ENCODE peak calls at places on chromosomes 3 and 15, in six cellular contexts. One of them, this sample, is unnamed.

GRCh38 chr3:116253511-116253910 is 191.8 kb downstream of the LSAMP start:
- DNase-seq in HCT116: no peak
- DNase-seq in PC-3: peak; percentile 13
- DNase-seq in neural progenitor cell: no peak
- DNase-seq in OCI-LY7: no peak
- DNase-seq in MM.1S: no peak
- DNase-seq in this sample: no peak

GRCh38 chr3:157310329-157311065 is 126.2 kb upstream of the PTX3 start:
- DNase-seq in PC-3: peak; percentile 30
- DNase-seq in HCT116: no peak
- DNase-seq in neural progenitor cell: no peak
- DNase-seq in MM.1S: peak; percentile 63
- DNase-seq in OCI-LY7: no peak
- DNase-seq in this sample: no peak

GRCh38 chr15:64634576-64635485 is 140.6 kb downstream of the RBPMS2 start:
- DNase-seq in PC-3: no peak
- DNase-seq in neural progenitor cell: peak; percentile 78
- DNase-seq in MM.1S: no peak
- DNase-seq in OCI-LY7: no peak
- DNase-seq in HCT116: no peak
- DNase-seq in this sample: no peak

GRCh38 chr15:58292761-58293175 is 139.0 kb upstream of the LIPC start:
- DNase-seq in MM.1S: peak; percentile 84
- DNase-seq in OCI-LY7: no peak
- DNase-seq in neural progenitor cell: no peak
- DNase-seq in PC-3: no peak
- DNase-seq in HCT116: no peak
- DNase-seq in this sample: no peak

GRCh38 chr3:53243165-53243564 is 12.7 kb downstream of the TKT start:
- DNase-seq in PC-3: no peak
- DNase-seq in HCT116: no peak
- DNase-seq in neural progenitor cell: no peak
- DNase-seq in OCI-LY7: no peak
- DNase-seq in MM.1S: no peak
- DNase-seq in this sample: peak; percentile 74

GRCh38 chr3:136624894-136625815 is 127.0 kb downstream of the STAG1 start:
- DNase-seq in OCI-LY7: no peak
- DNase-seq in MM.1S: no peak
- DNase-seq in PC-3: peak; percentile 84
- DNase-seq in neural progenitor cell: no peak
- DNase-seq in HCT116: peak; percentile 71
- DNase-seq in this sample: no peak

GRCh38 chr3:43063114-43063513 is 42.8 kb downstream of the POMGNT2 start:
- DNase-seq in MM.1S: no peak
- DNase-seq in OCI-LY7: no peak
- DNase-seq in HCT116: no peak
- DNase-seq in PC-3: no peak
- DNase-seq in neural progenitor cell: no peak
- DNase-seq in this sample: no peak

GRCh38 chr15:89776274-89777072 is at the start of gene MESP2:
- DNase-seq in HCT116: peak; percentile 50
- DNase-seq in PC-3: peak; percentile 51
- DNase-seq in neural progenitor cell: peak; percentile 96
- DNase-seq in MM.1S: peak; percentile 79
- DNase-seq in OCI-LY7: no peak
- DNase-seq in this sample: peak; percentile 90

GRCh38 chr3:112199622-112200316 is 66.7 kb upstream of the GCSAM start:
- DNase-seq in HCT116: peak; percentile 29
- DNase-seq in PC-3: peak; percentile 95
- DNase-seq in OCI-LY7: no peak
- DNase-seq in MM.1S: no peak
- DNase-seq in neural progenitor cell: no peak
- DNase-seq in this sample: peak; percentile 54

GRCh38 chr3:153180860-153181372 is 18.9 kb downstream of the RAP2B start:
- DNase-seq in PC-3: no peak
- DNase-seq in MM.1S: no peak
- DNase-seq in HCT116: no peak
- DNase-seq in neural progenitor cell: no peak
- DNase-seq in OCI-LY7: no peak
- DNase-seq in this sample: peak; percentile 9

GRCh38 chr3:64121750-64122311 is 98.5 kb upstream of the PSMD6 start:
- DNase-seq in MM.1S: no peak
- DNase-seq in PC-3: no peak
- DNase-seq in OCI-LY7: no peak
- DNase-seq in HCT116: no peak
- DNase-seq in neural progenitor cell: no peak
- DNase-seq in this sample: no peak

GRCh38 chr3:98972720-98973119 is 71.2 kb upstream of the DCBLD2 start:
- DNase-seq in HCT116: no peak
- DNase-seq in MM.1S: no peak
- DNase-seq in neural progenitor cell: no peak
- DNase-seq in OCI-LY7: no peak
- DNase-seq in PC-3: peak; percentile 37
- DNase-seq in this sample: no peak

GRCh38 chr3:128547368-128547987 is 54.5 kb upstream of the GATA2 start:
- DNase-seq in MM.1S: no peak
- DNase-seq in OCI-LY7: no peak
- DNase-seq in neural progenitor cell: no peak
- DNase-seq in PC-3: no peak
- DNase-seq in HCT116: no peak
- DNase-seq in this sample: peak; percentile 86

GRCh38 chr3:150371741-150372254 is 36.3 kb upstream of the TSC22D2 start:
- DNase-seq in MM.1S: no peak
- DNase-seq in neural progenitor cell: peak; percentile 33
- DNase-seq in PC-3: peak; percentile 100
- DNase-seq in HCT116: peak; percentile 87
- DNase-seq in OCI-LY7: no peak
- DNase-seq in this sample: peak; percentile 98

GRCh38 chr3:58683001-58683845 is 16.6 kb upstream of the FAM3D start:
- DNase-seq in MM.1S: peak; percentile 20
- DNase-seq in HCT116: peak; percentile 16
- DNase-seq in OCI-LY7: no peak
- DNase-seq in PC-3: peak; percentile 23
- DNase-seq in neural progenitor cell: no peak
- DNase-seq in this sample: peak; percentile 44
- H3K27ac ChIP-seq in MM.1S: no peak overlapping the region
- H3K27ac ChIP-seq in HCT116: no peak overlapping the region
- H3K27ac ChIP-seq in OCI-LY7: no peak overlapping the region
- H3K27ac ChIP-seq in PC-3: no peak overlapping the region
- H3K27ac ChIP-seq in neural progenitor cell: no peak overlapping the region
- H3K27ac ChIP-seq in this sample: no peak overlapping the region

GRCh38 chr15:69302929-69303328 is 4.2 kb downstream of the PAQR5 start:
- DNase-seq in neural progenitor cell: no peak
- DNase-seq in OCI-LY7: no peak
- DNase-seq in HCT116: no peak
- DNase-seq in PC-3: no peak
- DNase-seq in MM.1S: no peak
- DNase-seq in this sample: no peak

GRCh38 chr15:69305933-69306568 is 7.3 kb downstream of the PAQR5 start:
- DNase-seq in HCT116: no peak
- DNase-seq in MM.1S: no peak
- DNase-seq in neural progenitor cell: no peak
- DNase-seq in PC-3: no peak
- DNase-seq in OCI-LY7: no peak
- DNase-seq in this sample: no peak

GRCh38 chr15:69305204-69305931 is 6.7 kb downstream of the PAQR5 start:
- DNase-seq in OCI-LY7: no peak
- DNase-seq in neural progenitor cell: no peak
- DNase-seq in HCT116: peak; percentile 74
- DNase-seq in MM.1S: no peak
- DNase-seq in PC-3: peak; percentile 90
- DNase-seq in this sample: peak; percentile 95

GRCh38 chr15:69304176-69304533 is 5.4 kb downstream of the PAQR5 start:
- DNase-seq in PC-3: peak; percentile 83
- DNase-seq in HCT116: peak; percentile 35
- DNase-seq in OCI-LY7: no peak
- DNase-seq in neural progenitor cell: no peak
- DNase-seq in MM.1S: no peak
- DNase-seq in this sample: peak; percentile 96

DNA sequence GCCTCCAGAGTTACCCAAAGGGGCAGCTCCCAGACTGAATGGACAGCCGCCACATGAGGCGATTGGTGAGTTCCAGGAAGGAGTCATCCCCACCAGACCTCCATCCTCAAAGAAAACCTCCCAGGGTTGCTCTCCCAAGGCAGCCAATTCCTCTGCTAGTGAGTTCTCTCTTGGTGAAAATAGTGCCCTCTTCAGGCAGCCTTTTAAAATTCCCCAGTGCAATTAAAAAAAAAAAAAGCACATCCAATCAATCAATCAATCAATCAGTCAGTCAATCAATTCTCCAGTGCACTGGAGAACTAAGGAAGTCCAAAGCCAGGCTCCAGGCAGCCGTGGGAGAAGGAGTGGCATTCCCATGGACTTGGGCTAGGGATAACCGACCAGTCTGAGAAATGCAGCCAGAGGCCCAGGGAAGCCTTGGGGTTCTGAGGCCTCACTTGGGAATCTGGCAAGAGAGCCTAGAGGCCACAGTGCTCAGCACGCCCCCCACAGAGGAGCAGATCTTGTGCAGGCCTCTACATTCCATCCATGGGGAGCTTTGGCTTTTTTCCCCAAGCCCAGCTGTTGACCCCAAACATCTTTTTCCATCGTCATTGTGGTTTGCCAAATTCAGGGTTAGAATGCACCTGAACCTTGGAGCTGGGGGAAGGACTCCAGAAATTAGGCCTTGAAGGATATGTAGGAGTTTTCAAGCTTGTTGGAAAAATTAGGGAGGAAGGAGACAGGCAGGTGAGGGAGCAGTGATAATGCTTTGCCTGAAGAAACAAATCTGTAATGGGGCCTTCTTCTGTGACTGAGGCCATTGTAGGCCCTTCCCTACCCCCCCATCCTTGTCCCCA is 4.8 kb downstream of the PAQR5 start:
- DNase-seq in MM.1S: no peak
- DNase-seq in neural progenitor cell: peak; percentile 38
- DNase-seq in PC-3: peak; percentile 17
- DNase-seq in OCI-LY7: peak; percentile 5
- DNase-seq in HCT116: no peak
- DNase-seq in this sample: peak; percentile 32
- TF ChIP-seq EZH2phosphoT487 in MM.1S: no peak
- TF ChIP-seq EZH2phosphoT487 in neural progenitor cell: no peak
- TF ChIP-seq EZH2phosphoT487 in PC-3: no peak
- TF ChIP-seq EZH2phosphoT487 in OCI-LY7: no peak
- TF ChIP-seq EZH2phosphoT487 in HCT116: no peak
- TF ChIP-seq EZH2phosphoT487 in this sample: no peak

DNA sequence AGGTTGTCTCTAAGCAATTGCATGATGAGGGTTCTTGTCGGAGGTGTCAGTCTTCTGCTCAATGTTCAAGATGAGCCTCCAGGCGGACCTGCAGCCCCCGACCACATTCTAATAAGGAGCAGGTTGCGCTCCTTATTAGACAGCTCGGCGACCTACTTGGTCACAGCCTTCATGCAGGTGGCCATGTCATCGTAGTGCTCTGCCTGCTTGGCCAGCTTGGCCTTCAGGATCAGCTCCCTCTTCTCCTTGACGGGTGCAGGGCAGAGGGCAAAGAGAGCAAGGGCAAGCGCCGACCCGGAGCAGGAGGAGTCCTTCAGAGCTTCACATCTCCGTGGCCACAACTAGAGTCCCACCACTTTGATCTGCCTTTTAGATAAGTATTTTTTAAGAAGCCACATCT is 113.5 kb downstream of the RASA2 start:
- DNase-seq in neural progenitor cell: no peak
- DNase-seq in OCI-LY7: no peak
- DNase-seq in HCT116: no peak
- DNase-seq in MM.1S: no peak
- DNase-seq in PC-3: no peak
- DNase-seq in this sample: no peak
- H3K36me3 ChIP-seq in neural progenitor cell: peaks cover 5% of the 10 kb centered on the region
- H3K36me3 ChIP-seq in OCI-LY7: peaks cover 13% of the 10 kb centered on the region
- H3K36me3 ChIP-seq in HCT116: no peaks in the 10 kb centered on the region
- H3K36me3 ChIP-seq in MM.1S: no peaks in the 10 kb centered on the region
- H3K36me3 ChIP-seq in PC-3: peaks cover 3% of the 10 kb centered on the region
- H3K36me3 ChIP-seq in this sample: peaks cover 34% of the 10 kb centered on the region

GRCh38 chr15:63232943-63233342 is 43.5 kb downstream of the RAB8B start:
- DNase-seq in PC-3: no peak
- DNase-seq in neural progenitor cell: no peak
- DNase-seq in OCI-LY7: no peak
- DNase-seq in MM.1S: no peak
- DNase-seq in HCT116: no peak
- DNase-seq in this sample: peak; percentile 30
- H3K27ac ChIP-seq in PC-3: peak overlapping the region; percentile 66
- H3K27ac ChIP-seq in neural progenitor cell: no peak overlapping the region
- H3K27ac ChIP-seq in OCI-LY7: no peak overlapping the region
- H3K27ac ChIP-seq in MM.1S: no peak overlapping the region
- H3K27ac ChIP-seq in HCT116: no peak overlapping the region
- H3K27ac ChIP-seq in this sample: peak overlapping the region; percentile 88